ENCODE peak calls at places on chromosomes 12 and 14, in ten cellular contexts. I is upper lobe of right lung, G is thyroid gland, P is left ventricle myocardium inferior, A is SJSA1, W is ascending aorta, T is cardiac muscle cell, R is GM23248, X is HCT116, Y is esophagus squamous epithelium. D is an unnamed sample. For H3K27me3 and H3K4me1, the result is how much of the 10 kb centered on the place peaks cover.

GRCh38 chr12:517538-517937 is 57.8 kb downstream of the B4GALNT3 start:
- DNase-seq in P (no peak), W (no peak), R (peak), G (no peak), I (no peak), T (no peak), A (no peak), X (no peak), Y (no peak), D (no peak)

GRCh38 chr12:6373022-6373787 is 2.2 kb downstream of the SCNN1A start:
- DNase-seq in W (no peak), T (no peak), I (no peak), A (no peak), X (peak), R (no peak), Y (no peak), G (peak), P (no peak), D (no peak)

GRCh38 chr12:70367268-70368141 is 1.4 kb downstream of the KCNMB4 start:
- DNase-seq in Y (no peak), W (no peak), A (no peak), X (no peak), T (peak), I (no peak), R (peak), P (no peak), G (no peak), D (no peak)

GRCh38 chr12:122517877-122518276 is 8.9 kb downstream of the RSRC2 start:
- DNase-seq in R (peak), A (peak), W (no peak), T (peak), X (no peak), I (no peak), P (no peak), Y (no peak), G (no peak), D (no peak)

GRCh38 chr12:39620664-39621658 is 1.4 kb upstream of the ABCD2 start:
- DNase-seq in G (no peak), R (no peak), X (no peak), Y (no peak), P (no peak), W (no peak), T (peak), I (no peak), A (no peak), D (no peak)

GRCh38 chr12:77115471-77115870 is 50.1 kb upstream of the E2F7 start:
- DNase-seq in X (no peak), G (no peak), W (no peak), R (peak), I (no peak), A (no peak), T (no peak), P (no peak), Y (no peak), D (no peak)

GRCh38 chr12:117452071-117452470 is 90.6 kb upstream of the NOS1 start:
- DNase-seq in A (no peak), G (no peak), X (no peak), T (no peak), Y (no peak), R (no peak), W (no peak), P (no peak), I (no peak), D (no peak)

GRCh38 chr12:91777268-91777997 is 368.2 kb downstream of the BTG1 start:
- DNase-seq in X (peak), G (no peak), A (no peak), I (no peak), T (no peak), R (peak), W (no peak), P (no peak), Y (no peak), D (no peak)

GRCh38 chr14:77469041-77469440 is 11.1 kb downstream of the AHSA1 start:
- DNase-seq in X (no peak), Y (no peak), I (peak), T (no peak), W (peak), A (no peak), G (no peak), R (no peak), P (no peak), D (peak)

GRCh38 chr12:124397807-124398577 is 103.1 kb downstream of the RFLNA start:
- DNase-seq in Y (no peak), W (no peak), A (no peak), I (no peak), G (no peak), R (peak), P (no peak), X (no peak), T (peak), D (peak)

GRCh38 chr12:45205165-45205825 is 10.6 kb upstream of the ANO6 start:
- DNase-seq in I (no peak), P (no peak), G (no peak), T (no peak), X (no peak), W (no peak), A (no peak), R (no peak), Y (no peak), D (no peak)

GRCh38 chr14:105480165-105480564 is 5.5 kb downstream of the CRIP2 start:
- DNase-seq in R (no peak), A (no peak), I (no peak), P (no peak), X (no peak), T (no peak), W (no peak), Y (no peak), G (no peak), D (no peak)
- H3K27me3 ChIP-seq in R (under half), A (under half), I (under half), P (under half), X (under half), T (under half), W (under half), Y (under half), G (under half), D (under half)

DNA sequence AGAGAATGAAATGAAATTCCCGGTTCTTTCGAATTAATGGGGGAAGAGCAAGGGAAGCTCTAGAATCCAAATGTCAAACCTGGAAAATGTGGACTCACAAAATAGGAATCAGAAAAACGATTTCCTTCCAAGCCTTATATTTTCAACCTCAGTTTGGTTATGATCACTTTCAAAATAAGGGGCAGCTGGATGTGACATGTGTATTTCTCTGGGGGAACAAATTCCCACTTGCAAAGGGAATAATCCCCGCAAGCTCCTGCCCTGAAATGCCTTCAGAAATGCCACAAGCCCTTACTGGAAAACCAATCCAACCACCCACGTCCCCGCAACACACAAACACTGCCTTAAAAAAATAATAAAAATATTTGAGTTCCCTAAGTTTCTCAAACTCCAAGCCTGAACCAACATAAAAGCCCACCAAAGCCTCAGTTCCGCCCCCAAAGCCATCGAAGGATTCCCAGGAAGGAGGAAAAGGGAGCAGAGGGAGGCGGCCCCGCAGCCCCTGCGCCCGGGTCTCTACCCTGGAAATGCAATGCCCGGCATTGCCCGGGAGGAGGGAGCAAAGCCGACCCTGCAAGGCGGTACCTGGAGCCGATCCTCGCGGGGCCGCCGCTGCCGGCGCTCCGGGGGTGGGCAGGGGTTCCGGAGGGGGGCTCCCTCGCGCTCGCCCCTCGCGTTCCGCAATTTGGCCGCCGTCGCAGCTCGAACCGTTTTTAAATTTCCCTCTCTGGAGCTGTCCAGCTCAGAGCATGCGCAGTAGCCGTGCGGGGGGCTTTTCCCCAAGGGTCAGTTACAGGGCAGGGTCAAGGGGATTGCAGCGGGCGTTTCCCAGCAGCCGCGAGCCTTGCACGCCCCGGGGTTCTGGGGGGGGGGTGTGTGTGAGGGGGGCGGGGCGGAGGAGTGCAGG is at the start of gene FOXN4:
- DNase-seq in I (no peak), Y (no peak), G (no peak), P (no peak), X (no peak), T (no peak), W (no peak), A (no peak), R (no peak), D (no peak)
- H3K4me3 ChIP-seq in I (peak), Y (peak), G (no peak), P (peak), X (peak), T (peak), W (peak), A (no peak), R (peak), D (peak)

GRCh38 chr14:91866511-91867295 is 633 bp downstream of the TC2N start:
- DNase-seq in P (no peak), W (no peak), I (no peak), R (no peak), X (no peak), Y (no peak), G (no peak), A (no peak), T (no peak), D (no peak)
- H3K4me1 ChIP-seq in P (under half), W (under half), I (under half), R (under half), X (under half), Y (under half), G (under half), A (under half), T (under half), D (under half)

DNA sequence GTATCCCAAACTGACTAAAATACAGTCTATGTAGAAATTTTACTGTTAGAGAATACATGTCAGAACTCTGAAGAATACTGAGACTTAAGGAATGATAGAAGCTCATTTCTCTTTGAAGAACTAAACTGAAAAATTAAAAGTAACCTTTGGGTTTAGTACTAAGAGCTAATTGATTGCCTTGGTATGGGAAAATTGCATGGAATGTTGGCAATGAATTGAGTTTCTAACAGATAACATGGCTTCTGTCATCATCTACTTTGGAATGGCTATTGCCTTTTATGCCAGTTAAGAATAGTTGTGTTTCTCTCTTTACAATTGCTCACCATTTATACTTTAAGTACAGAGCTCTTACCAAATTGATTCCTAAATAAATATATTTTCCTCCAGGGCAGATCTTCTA is 308.8 kb upstream of the SYT1 start:
- DNase-seq in T (no peak), W (no peak), X (no peak), A (no peak), I (no peak), P (no peak), Y (no peak), R (peak), G (no peak), D (no peak)
- H3K27me3 ChIP-seq in T (under half), W (under half), X (under half), A (under half), I (under half), P (under half), Y (under half), R (under half), G (under half), D (under half)

GRCh38 chr12:55929306-55929791 is 1.6 kb upstream of the DGKA start:
- DNase-seq in I (no peak), T (no peak), W (no peak), X (no peak), R (no peak), A (no peak), G (no peak), Y (no peak), P (no peak), D (no peak)
- H3K4me3 ChIP-seq in I (no peak), T (no peak), W (no peak), X (no peak), R (no peak), A (no peak), G (no peak), Y (no peak), P (no peak), D (no peak)